ENCODE peak calls at places on chromosomes 11 and 22, in seven cellular contexts. S is GM23248, A is HCT116, J is IMR-90, E is H9, K is PC-9, O is fibroblast of lung. T is an unnamed sample. For H4K20me1, the result is how much of the 10 kb centered on the place peaks cover.

GRCh38 chr11:125923012-125923579 is 18.8 kb downstream of the DDX25 start:
- DNase-seq in S (peak), A (peak), J (peak), E (peak), K (peak), O (peak), T (peak)

GRCh38 chr22:47486569-47487312 is 724.3 kb downstream of the TBC1D22A start:
- DNase-seq in S (no peak), A (no peak), J (no peak), E (no peak), K (no peak), O (no peak), T (no peak)

GRCh38 chr11:121553806-121554205 is 101.0 kb upstream of the SORL1-AS1 start:
- DNase-seq in S (no peak), A (peak), J (peak), E (no peak), K (peak), O (peak), T (no peak)

GRCh38 chr11:44634401-44635281 is 69.2 kb downstream of the CD82 start:
- DNase-seq in S (peak), A (peak), J (peak), E (peak), K (no peak), O (peak), T (peak)

GRCh38 chr22:39396156-39396796 is 3.3 kb upstream of the TAB1 start:
- DNase-seq in S (no peak), A (no peak), J (peak), E (no peak), K (no peak), O (peak), T (no peak)

GRCh38 chr22:48640890-48641771 is 1186.5 kb downstream of the BRD1 start:
- DNase-seq in S (no peak), A (no peak), J (no peak), E (no peak), K (no peak), O (no peak), T (no peak)

GRCh38 chr11:76854709-76855108 is 6.0 kb upstream of the ACER3 start:
- DNase-seq in S (no peak), A (no peak), J (no peak), E (no peak), K (no peak), O (no peak), T (no peak)

GRCh38 chr11:76635991-76636520 is 34.5 kb downstream of the LRRC32 start:
- DNase-seq in S (no peak), A (no peak), J (no peak), E (no peak), K (no peak), O (no peak), T (peak)

GRCh38 chr11:130598433-130598832 is 150.0 kb downstream of the ADAMTS15 start:
- DNase-seq in S (no peak), A (no peak), J (no peak), E (no peak), K (no peak), O (no peak), T (no peak)

GRCh38 chr11:69880803-69881445 is 61.7 kb upstream of the FGF3 start:
- DNase-seq in S (no peak), A (no peak), J (no peak), E (peak), K (no peak), O (no peak), T (no peak)
- H4K20me1 ChIP-seq in S (under half), A (under half), J (under half), E (under half), K (under half), O (under half), T (under half)

DNA sequence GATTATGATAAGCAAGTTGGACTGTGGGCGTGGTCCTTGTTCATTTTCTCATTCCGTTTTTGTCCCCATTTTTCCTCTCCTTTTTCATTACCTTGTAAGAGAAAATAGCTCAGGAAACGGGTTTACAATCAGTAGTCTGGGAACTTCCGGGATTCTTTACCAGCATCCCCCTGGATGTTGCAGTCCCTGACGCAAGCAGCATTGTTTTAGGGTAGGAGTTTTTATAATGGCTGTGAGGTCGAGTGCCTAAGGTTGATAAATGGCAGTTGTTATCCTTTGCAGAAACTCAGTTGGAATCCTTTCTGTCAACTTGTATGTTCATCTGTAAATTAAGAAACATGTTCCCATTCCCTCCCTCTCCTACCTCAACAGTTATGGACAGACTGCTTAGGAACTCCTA is 68.3 kb downstream of the ARHGEF12 start:
- DNase-seq in S (no peak), A (no peak), J (no peak), E (no peak), K (no peak), O (no peak), T (no peak)
- H4K20me1 ChIP-seq in S (under half), A (under half), J (half or more), E (under half), K (under half), O (under half), T (under half)

GRCh38 chr22:20116376-20116950 is 559 bp downstream of the RANBP1 start:
- DNase-seq in S (peak), A (no peak), J (no peak), E (no peak), K (no peak), O (no peak), T (no peak)
- H4K20me1 ChIP-seq in S (under half), A (under half), J (under half), E (under half), K (under half), O (under half), T (under half)

DNA sequence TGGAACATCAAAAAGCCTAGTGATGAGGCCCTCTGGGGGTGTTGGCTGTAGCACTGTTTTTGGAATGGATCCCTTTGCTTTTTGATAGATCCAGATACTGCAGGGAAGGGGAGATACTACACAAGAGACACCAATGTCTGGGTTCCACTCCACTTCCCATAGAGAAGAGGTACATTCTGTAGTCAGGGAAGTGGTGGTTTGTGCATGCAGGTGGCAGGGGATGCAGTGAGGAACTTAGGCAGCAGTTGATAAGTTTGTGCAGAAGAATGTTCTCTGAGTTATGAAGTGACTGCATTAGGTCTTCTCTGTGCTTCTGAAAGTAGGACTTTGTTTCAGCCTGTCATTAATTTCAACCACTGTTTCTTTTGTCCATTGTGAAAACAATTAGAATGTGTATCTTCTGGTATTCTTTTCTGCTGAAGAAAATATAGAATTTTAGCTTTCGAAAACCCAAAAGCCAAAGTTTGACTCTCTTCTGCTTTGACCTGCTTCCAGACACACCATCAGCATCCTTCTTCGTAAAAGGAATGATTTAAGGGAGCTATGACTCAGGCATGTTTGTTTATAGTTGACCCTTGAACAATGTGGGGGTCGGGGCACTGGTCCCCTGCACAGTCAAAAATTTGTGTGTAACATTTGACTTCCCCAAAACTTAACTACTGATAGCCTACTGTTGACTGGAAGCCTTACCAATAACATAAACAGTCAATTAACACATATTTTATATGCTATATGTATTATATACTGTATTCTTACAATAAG is 25.6 kb downstream of the PANX1 start:
- DNase-seq in S (no peak), A (no peak), J (peak), E (no peak), K (no peak), O (peak), T (no peak)
- H4K20me1 ChIP-seq in S (under half), A (under half), J (half or more), E (under half), K (under half), O (under half), T (under half)

DNA sequence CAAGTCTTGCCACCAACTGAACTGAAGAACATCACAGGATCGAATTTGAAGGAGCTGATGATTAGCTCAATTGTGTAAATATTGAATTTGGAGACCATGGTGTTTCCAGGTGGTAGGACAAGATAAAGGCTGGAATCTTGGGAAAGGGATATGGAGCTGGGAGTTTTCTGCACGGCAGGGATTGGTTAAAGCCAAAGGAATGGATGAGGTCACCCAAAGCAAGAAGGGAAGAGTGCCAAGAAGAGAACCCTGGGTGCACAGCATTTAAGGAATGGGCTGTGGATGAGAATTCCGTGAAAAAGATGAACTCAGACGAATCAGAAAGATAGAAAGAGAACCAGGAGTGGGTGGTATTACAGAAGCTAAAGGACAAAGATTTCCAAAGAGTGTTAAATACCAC is 29.4 kb upstream of the RRAS2 start:
- DNase-seq in S (peak), A (no peak), J (peak), E (no peak), K (no peak), O (no peak), T (no peak)
- H4K20me1 ChIP-seq in S (under half), A (under half), J (under half), E (under half), K (under half), O (under half), T (under half)

DNA sequence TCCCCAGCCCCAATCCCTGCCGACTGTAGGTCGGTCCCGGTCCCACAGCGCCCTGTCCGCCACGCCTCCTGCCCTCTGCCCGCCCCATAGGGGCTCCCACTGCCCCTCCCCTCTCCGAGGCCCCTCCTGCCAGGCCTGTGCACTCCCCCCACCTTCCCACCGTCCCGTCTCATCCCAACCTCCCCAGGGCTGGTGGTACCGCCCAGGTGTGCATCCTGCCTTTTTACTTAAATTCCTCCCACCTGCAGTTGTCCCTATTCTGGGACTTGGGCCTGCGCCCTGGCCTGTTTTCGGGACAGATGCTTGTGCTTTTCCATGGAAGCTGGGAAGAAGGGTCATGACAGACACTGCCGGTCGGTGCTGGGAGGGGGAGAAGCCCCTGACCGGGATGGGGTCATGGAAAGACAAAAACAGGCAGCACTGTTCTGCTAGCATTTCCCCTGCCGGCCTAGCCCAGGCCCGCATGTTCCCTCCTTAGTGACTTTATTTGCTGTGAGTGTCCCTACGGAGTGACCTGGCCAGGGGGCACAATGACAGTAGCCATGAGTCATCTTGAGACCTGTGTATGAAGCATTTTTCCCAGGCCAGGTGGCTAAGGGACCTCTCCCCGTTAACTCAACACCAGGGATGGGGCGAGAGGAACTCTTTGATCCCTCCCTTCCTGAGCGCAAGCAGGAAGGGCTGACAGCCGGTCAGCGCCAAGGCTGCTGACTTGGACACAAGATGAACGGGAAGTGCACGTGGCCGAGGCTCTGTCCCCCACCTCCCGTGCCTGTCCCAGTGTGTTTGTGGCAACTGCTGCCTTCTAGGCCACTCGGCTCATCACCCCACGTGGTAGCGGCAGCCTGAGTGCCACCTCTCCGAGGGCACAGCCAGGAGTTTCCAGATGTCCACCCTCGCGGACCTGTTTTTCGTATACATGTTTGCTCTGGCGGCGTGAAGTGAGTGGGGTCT is 7.1 kb downstream of the TBX1 start:
- DNase-seq in S (no peak), A (peak), J (no peak), E (peak), K (peak), O (no peak), T (no peak)
- H4K20me1 ChIP-seq in S (under half), A (under half), J (under half), E (under half), K (under half), O (under half), T (under half)

GRCh38 chr22:19176732-19177131 is 1.8 kb downstream of the SLC25A1 start:
- DNase-seq in S (no peak), A (no peak), J (no peak), E (no peak), K (no peak), O (no peak), T (no peak)
- H4K20me1 ChIP-seq in S (under half), A (under half), J (under half), E (under half), K (under half), O (under half), T (under half)

DNA sequence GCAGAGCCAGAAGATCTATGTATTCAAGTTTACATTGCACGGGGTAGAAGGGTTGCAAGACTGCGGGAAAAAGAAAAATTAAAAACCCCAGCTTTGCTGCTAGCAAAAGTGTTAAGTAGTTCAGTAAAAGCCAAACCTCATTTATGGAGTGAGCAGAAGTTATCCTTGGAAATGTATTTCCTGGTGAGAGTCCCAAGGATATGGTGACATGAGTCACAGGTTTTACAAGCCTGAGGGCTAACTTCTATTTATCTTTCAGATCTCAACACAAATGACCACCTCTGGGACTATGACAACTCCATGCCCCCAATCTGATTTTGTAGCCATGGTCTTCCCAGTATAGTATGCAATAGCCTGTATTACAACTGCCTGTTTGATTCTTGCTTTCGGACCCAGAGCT is 26.1 kb downstream of the ABTB2 start:
- DNase-seq in S (peak), A (no peak), J (no peak), E (no peak), K (no peak), O (no peak), T (no peak)
- H4K20me1 ChIP-seq in S (under half), A (under half), J (under half), E (under half), K (under half), O (under half), T (under half)

GRCh38 chr22:21857501-21857914 is 9.9 kb downstream of the MAPK1 start:
- DNase-seq in S (peak), A (no peak), J (peak), E (no peak), K (no peak), O (no peak), T (no peak)
- H4K20me1 ChIP-seq in S (half or more), A (under half), J (half or more), E (under half), K (under half), O (under half), T (under half)

T was measured in OCI-LY7.